ENCODE peak calls at places on chromosomes 2 and 18, in six cellular contexts. J is activated naive CD4-positive, alpha-beta T cell; B is WERI-Rb-1; P is ELR; O is CD8-positive, alpha-beta memory T cell; S is HCT116. Z is an unnamed sample.
A peak's percentile ranks its signal among the peaks of the same experiment; 100 is the strongest.

GRCh38 chr2:174617713-174618112 is 20.1 kb upstream of the WIPF1 start:
- DNase-seq in J (no peak), B (no peak), P (no peak), O (no peak), S (no peak), Z (no peak)

GRCh38 chr2:172889287-172889686 is 153.6 kb downstream of the RAPGEF4 start:
- DNase-seq in J (no peak), B (no peak), P (no peak), O (no peak), S (no peak), Z (no peak)

GRCh38 chr18:9216459-9216858 is 79.9 kb downstream of the ANKRD12 start:
- DNase-seq in J (no peak), B (no peak), P (no peak), O (no peak), S (no peak), Z (no peak)

GRCh38 chr2:107932986-107933385 is 53.3 kb upstream of the SLC5A7 start:
- DNase-seq in J (no peak), B (no peak), P (peak; percentile 43), O (no peak), S (no peak), Z (no peak)

GRCh38 chr2:60391250-60392013 is 162.0 kb downstream of the BCL11A start:
- DNase-seq in J (no peak), B (no peak), P (no peak), O (no peak), S (no peak), Z (no peak)

GRCh38 chr2:85253890-85254289 is 73.9 kb downstream of the TGOLN2 start:
- DNase-seq in J (no peak), B (peak; percentile 59), P (no peak), O (no peak), S (no peak), Z (no peak)

GRCh38 chr2:37582911-37583310 is 88.5 kb downstream of the CDC42EP3 start:
- DNase-seq in J (no peak), B (no peak), P (no peak), O (no peak), S (no peak), Z (no peak)

GRCh38 chr2:132589966-132590365 is 80.0 kb downstream of the LYPD1 start:
- DNase-seq in J (no peak), B (no peak), P (no peak), O (no peak), S (no peak), Z (no peak)

GRCh38 chr2:1842945-1843344 is 98.6 kb upstream of the PXDN start:
- DNase-seq in J (no peak), B (no peak), P (no peak), O (no peak), S (no peak), Z (no peak)

GRCh38 chr18:3281456-3282400 is 19.8 kb downstream of the MYL12B start:
- DNase-seq in J (no peak), B (no peak), P (peak; percentile 88), O (no peak), S (peak; percentile 78), Z (peak; percentile 33)

GRCh38 chr2:40033781-40034180 is 254.7 kb upstream of the THUMPD2 start:
- DNase-seq in J (no peak), B (no peak), P (peak; percentile 34), O (no peak), S (no peak), Z (no peak)

GRCh38 chr18:23756590-23757540 is 67.6 kb downstream of the LAMA3 start:
- DNase-seq in J (no peak), B (no peak), P (no peak), O (no peak), S (no peak), Z (no peak)

GRCh38 chr2:226796012-226796839 is 3.4 kb downstream of the IRS1 start:
- DNase-seq in J (no peak), B (no peak), P (peak; percentile 47), O (no peak), S (no peak), Z (no peak)

GRCh38 chr2:228747478-228747877 is 523.6 kb downstream of the PID1 start:
- DNase-seq in J (no peak), B (no peak), P (peak; percentile 49), O (no peak), S (no peak), Z (no peak)

GRCh38 chr2:201668402-201668801 is 25.1 kb upstream of the TMEM237 start:
- DNase-seq in J (no peak), B (no peak), P (no peak), O (no peak), S (no peak), Z (no peak)

GRCh38 chr18:66734451-66734850 is 130.6 kb upstream of the CDH19 start:
- DNase-seq in J (no peak), B (no peak), P (peak; percentile 16), O (no peak), S (no peak), Z (no peak)

GRCh38 chr2:108031471-108031941 is 45.2 kb downstream of the SLC5A7 start:
- DNase-seq in J (no peak), B (no peak), P (no peak), O (no peak), S (no peak), Z (no peak)

GRCh38 chr2:66495788-66496640 is 61.1 kb downstream of the MEIS1 start:
- DNase-seq in J (no peak), B (peak; percentile 38), P (peak; percentile 94), O (no peak), S (no peak), Z (no peak)

GRCh38 chr18:74291771-74292540 is at the start of gene CYB5A:
- DNase-seq in J (peak; percentile 97), B (peak; percentile 99), P (peak; percentile 94), O (peak; percentile 98), S (peak; percentile 83), Z (peak; percentile 87)

GRCh38 chr18:8215741-8216140 is 393.5 kb upstream of the RAB12 start:
- DNase-seq in J (no peak), B (no peak), P (no peak), O (no peak), S (no peak), Z (no peak)

GRCh38 chr2:240405654-240406313 is 29.7 kb upstream of the GPC1 start:
- DNase-seq in J (no peak), B (peak; percentile 3), P (no peak), O (no peak), S (no peak), Z (no peak)

GRCh38 chr2:110741491-110741980 is 9.2 kb downstream of the ACOXL start:
- DNase-seq in J (no peak), B (no peak), P (peak; percentile 29), O (no peak), S (no peak), Z (no peak)

GRCh38 chr18:68960355-68960754 is 162.5 kb downstream of the CCDC102B start:
- DNase-seq in J (no peak), B (no peak), P (no peak), O (no peak), S (no peak), Z (no peak)

GRCh38 chr2:12131975-12132374 is 385.5 kb downstream of the LPIN1 start:
- DNase-seq in J (no peak), B (no peak), P (peak; percentile 4), O (no peak), S (no peak), Z (no peak)

GRCh38 chr18:77133051-77133919 is 702 bp upstream of the MBP start:
- DNase-seq in J (no peak), B (no peak), P (no peak), O (no peak), S (no peak), Z (no peak)

GRCh38 chr18:63319383-63320040 is at the start of gene BCL2:
- DNase-seq in J (no peak), B (peak; percentile 53), P (peak; percentile 53), O (peak; percentile 26), S (no peak), Z (no peak)

GRCh38 chr18:77031662-77032061 is 100.9 kb downstream of the MBP start:
- DNase-seq in J (no peak), B (no peak), P (no peak), O (no peak), S (no peak), Z (no peak)

GRCh38 chr18:56000041-56000440 is 412.0 kb upstream of the TCF4 start:
- DNase-seq in J (no peak), B (no peak), P (no peak), O (no peak), S (no peak), Z (no peak)

GRCh38 chr2:181158453-181158852 is 178.0 kb downstream of the UBE2E3 start:
- DNase-seq in J (no peak), B (no peak), P (peak; percentile 37), O (no peak), S (no peak), Z (no peak)

Z was measured in NCI-H1048.